ENCODE peak calls at places on chromosomes 6 and 20, in nine cellular contexts. W is CD8-positive, alpha-beta T cell; B is fibroblast of lung; T is NB4; P is neural progenitor cell; I is brain microvascular endothelial cell; C is GM20000; Y is heart right ventricle; F is endodermal cell. L is an unnamed sample.
A peak's percentile ranks its signal among the peaks of the same experiment; 100 is the strongest.

GRCh38 chr20:48201881-48202280 is 416.6 kb upstream of the SULF2 start:
- DNase-seq in W (no peak), B (no peak), T (no peak), P (no peak), I (no peak), C (no peak), Y (no peak), F (no peak), L (no peak)

GRCh38 chr6:105302617-105303128 is 100.2 kb downstream of the PREP start:
- DNase-seq in W (no peak), B (no peak), T (no peak), P (peak; percentile 20), I (no peak), C (no peak), Y (no peak), F (peak; percentile 60), L (no peak)

GRCh38 chr6:87820343-87820984 is 118.4 kb upstream of the AKIRIN2 start:
- DNase-seq in W (no peak), B (no peak), T (no peak), P (no peak), I (no peak), C (no peak), Y (no peak), F (no peak), L (no peak)

GRCh38 chr6:81683928-81684327 is 68.6 kb downstream of the TENT5A start:
- DNase-seq in W (no peak), B (peak; percentile 42), T (no peak), P (no peak), I (no peak), C (no peak), Y (no peak), F (no peak), L (no peak)

GRCh38 chr6:16523550-16524379 is 237.5 kb downstream of the ATXN1 start:
- DNase-seq in W (no peak), B (peak; percentile 75), T (no peak), P (no peak), I (peak; percentile 99), C (no peak), Y (peak; percentile 43), F (no peak), L (no peak)

GRCh38 chr6:169340395-169340794 is 86.7 kb upstream of the THBS2 start:
- DNase-seq in W (no peak), B (no peak), T (peak; percentile 45), P (no peak), I (no peak), C (no peak), Y (no peak), F (no peak), L (no peak)

GRCh38 chr20:24584538-24585356 is 115.3 kb downstream of the SYNDIG1 start:
- DNase-seq in W (peak; percentile 7), B (peak; percentile 87), T (no peak), P (no peak), I (no peak), C (no peak), Y (no peak), F (no peak), L (no peak)

GRCh38 chr20:53752583-53752970 is 158.9 kb upstream of the ZNF217 start:
- DNase-seq in W (no peak), B (no peak), T (no peak), P (no peak), I (no peak), C (no peak), Y (no peak), F (no peak), L (no peak)

GRCh38 chr6:153210083-153210482 is 79.0 kb upstream of the RGS17 start:
- DNase-seq in W (no peak), B (peak; percentile 54), T (peak; percentile 20), P (no peak), I (peak; percentile 11), C (peak; percentile 30), Y (no peak), F (no peak), L (no peak)

GRCh38 chr6:162526960-162527359 is 200.6 kb downstream of the PRKN start:
- DNase-seq in W (no peak), B (no peak), T (no peak), P (no peak), I (no peak), C (no peak), Y (no peak), F (no peak), L (no peak)

GRCh38 chr20:4053516-4053919 is 38.2 kb upstream of the RNF24 start:
- DNase-seq in W (no peak), B (no peak), T (no peak), P (no peak), I (peak; percentile 56), C (no peak), Y (no peak), F (no peak), L (no peak)

GRCh38 chr6:41939848-41940758 is 1.5 kb downstream of the CCND3 start:
- DNase-seq in W (no peak), B (peak; percentile 44), T (peak; percentile 84), P (peak; percentile 52), I (no peak), C (no peak), Y (no peak), F (peak; percentile 80), L (no peak)

GRCh38 chr20:49381558-49382493 is 100.6 kb downstream of the KCNB1 start:
- DNase-seq in W (no peak), B (peak; percentile 63), T (no peak), P (no peak), I (peak; percentile 51), C (no peak), Y (peak; percentile 80), F (no peak), L (no peak)

GRCh38 chr6:1311400-1312192 is at the start of gene FOXQ1:
- DNase-seq in W (no peak), B (peak; percentile 76), T (peak; percentile 60), P (peak; percentile 72), I (no peak), C (peak; percentile 40), Y (no peak), F (peak; percentile 88), L (no peak)

GRCh38 chr6:72218125-72218524 is 331.8 kb downstream of the RIMS1 start:
- DNase-seq in W (no peak), B (peak; percentile 24), T (peak; percentile 38), P (peak; percentile 81), I (peak; percentile 38), C (peak; percentile 17), Y (no peak), F (peak; percentile 91), L (peak; percentile 28)

GRCh38 chr20:17966432-17967312 is 1.9 kb downstream of the SNX5 start:
- DNase-seq in W (no peak), B (peak; percentile 63), T (peak; percentile 76), P (no peak), I (peak; percentile 25), C (peak; percentile 42), Y (no peak), F (no peak), L (no peak)

GRCh38 chr6:167293590-167294091 is 2.5 kb downstream of the UNC93A start:
- DNase-seq in W (no peak), B (no peak), T (no peak), P (no peak), I (no peak), C (no peak), Y (no peak), F (no peak), L (no peak)

GRCh38 chr6:85449388-85449817 is 480 bp upstream of the NT5E start:
- DNase-seq in W (peak; percentile 41), B (peak; percentile 84), T (no peak), P (peak; percentile 56), I (peak; percentile 85), C (peak; percentile 87), Y (peak; percentile 20), F (no peak), L (no peak)

GRCh38 chr6:63923139-63923739 is 287.6 kb downstream of the PHF3 start:
- DNase-seq in W (no peak), B (peak; percentile 61), T (peak; percentile 44), P (peak; percentile 55), I (no peak), C (peak; percentile 34), Y (no peak), F (no peak), L (no peak)

GRCh38 chr6:41442800-41443501 is 103.2 kb upstream of the FOXP4 start:
- DNase-seq in W (no peak), B (peak; percentile 75), T (no peak), P (peak; percentile 89), I (no peak), C (no peak), Y (peak; percentile 43), F (peak; percentile 93), L (no peak)

GRCh38 chr6:159463440-159463839 is 229.6 kb downstream of the SOD2 start:
- DNase-seq in W (no peak), B (no peak), T (peak; percentile 52), P (peak; percentile 58), I (peak; percentile 5), C (no peak), Y (no peak), F (no peak), L (no peak)
- TF ChIP-seq CTCF in W (no peak), B (peak; percentile 13), T (peak; percentile 30), P (peak; percentile 70), I (peak; percentile 21), C (no peak), Y (no peak), F (peak; percentile 82), L (peak; percentile 77)

GRCh38 chr6:32716396-32716795 is 24.8 kb upstream of the HLA-DQA2 start:
- DNase-seq in W (no peak), B (no peak), T (no peak), P (no peak), I (no peak), C (no peak), Y (no peak), F (no peak), L (no peak)
- TF ChIP-seq CTCF in W (no peak), B (no peak), T (no peak), P (no peak), I (no peak), C (no peak), Y (no peak), F (no peak), L (no peak)

DNA sequence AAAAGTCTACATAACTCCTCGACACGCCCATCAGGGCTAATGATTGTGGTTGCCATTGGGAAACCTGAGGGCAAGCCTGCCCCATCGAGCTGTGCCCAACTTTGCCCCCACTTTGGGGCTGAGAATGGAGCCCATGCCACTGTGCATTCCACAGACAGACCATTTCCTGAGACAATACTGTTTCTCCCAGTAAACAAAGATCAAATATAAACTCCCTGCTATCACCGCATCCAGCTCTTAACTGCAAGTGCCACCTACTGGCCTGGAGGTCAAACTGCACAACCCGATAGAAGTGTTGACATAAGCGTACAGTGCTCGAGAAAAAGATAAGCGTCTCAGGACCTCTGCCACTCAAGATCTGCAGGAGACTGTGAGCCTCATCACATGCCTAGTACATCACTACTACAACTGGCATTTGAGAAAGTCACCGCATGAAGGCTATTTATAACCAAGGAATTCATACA is 4.7 kb upstream of the DEFB126 start:
- DNase-seq in W (no peak), B (no peak), T (peak; percentile 44), P (no peak), I (no peak), C (no peak), Y (no peak), F (no peak), L (no peak)
- TF ChIP-seq CTCF in W (no peak), B (no peak), T (peak; percentile 61), P (peak; percentile 33), I (peak; percentile 29), C (no peak), Y (no peak), F (peak; percentile 54), L (peak; percentile 35)

DNA sequence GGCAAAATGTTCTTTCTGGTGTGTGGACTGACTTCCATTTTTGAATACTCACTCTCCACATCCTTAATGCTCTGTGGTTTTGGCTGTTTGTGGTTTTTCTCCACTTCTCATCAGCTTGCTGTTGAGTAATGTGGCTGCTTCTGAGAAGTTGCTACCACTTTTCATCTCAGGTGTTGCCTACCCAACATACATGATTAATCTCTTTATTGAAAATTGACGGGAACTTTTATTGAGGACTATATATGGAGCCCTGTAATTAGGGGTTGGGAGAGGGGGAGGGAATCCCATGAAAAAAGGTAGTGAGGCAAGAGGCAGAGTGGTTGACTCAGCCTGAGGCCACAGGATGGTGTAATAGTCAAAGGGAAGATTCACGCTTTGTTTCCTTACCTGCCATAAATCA is 17.6 kb downstream of the IL22RA2 start:
- DNase-seq in W (peak; percentile 23), B (peak; percentile 6), T (peak; percentile 90), P (no peak), I (peak; percentile 17), C (peak; percentile 37), Y (no peak), F (no peak), L (no peak)
- TF ChIP-seq CTCF in W (no peak), B (no peak), T (no peak), P (no peak), I (no peak), C (no peak), Y (no peak), F (no peak), L (no peak)

L was measured in chondrocyte.